ENCODE peak calls at places on chromosomes 11 and 22, in four cellular contexts. T is MM.1S, P is pancreas, F is tibial artery. K is an unnamed sample.

GRCh38 chr11:123301696-123302400 is 106.8 kb upstream of the CLMP start:
- DNase-seq in T (peak; percentile 45), P (peak; percentile 88), F (peak; percentile 31), K (peak; percentile 91)

GRCh38 chr22:21791635-21792625 is 56.3 kb upstream of the YPEL1 start:
- DNase-seq in T (no peak), P (no peak), F (no peak), K (no peak)

GRCh38 chr11:65743928-65744698 is 23.5 kb upstream of the RNASEH2C start:
- DNase-seq in T (peak; percentile 62), P (peak; percentile 71), F (no peak), K (peak; percentile 11)

GRCh38 chr11:46345881-46346484 is 1.3 kb upstream of the DGKZ start:
- DNase-seq in T (no peak), P (no peak), F (no peak), K (no peak)

GRCh38 chr11:19953909-19954308 is 206.4 kb downstream of the DBX1 start:
- DNase-seq in T (no peak), P (no peak), F (no peak), K (peak; percentile 78)

GRCh38 chr22:37896939-37897338 is 9.2 kb upstream of the MICALL1 start:
- DNase-seq in T (no peak), P (no peak), F (no peak), K (no peak)

GRCh38 chr11:10301656-10302293 is 3.1 kb upstream of the ADM start:
- DNase-seq in T (no peak), P (no peak), F (no peak), K (peak; percentile 76)

GRCh38 chr11:92765965-92766371 is 203.5 kb upstream of the MTNR1B start:
- DNase-seq in T (no peak), P (no peak), F (peak; percentile 21), K (no peak)

GRCh38 chr11:121328967-121329653 is 36.5 kb downstream of the SC5D start:
- DNase-seq in T (no peak), P (no peak), F (no peak), K (no peak)

GRCh38 chr11:47860526-47860925 is 12.4 kb upstream of the NUP160 start:
- DNase-seq in T (no peak), P (no peak), F (no peak), K (no peak)

GRCh38 chr11:8243458-8243857 is 20.2 kb downstream of the LMO1 start:
- DNase-seq in T (no peak), P (no peak), F (no peak), K (no peak)

GRCh38 chr22:19803736-19804267 is 43.2 kb downstream of the TBX1 start:
- DNase-seq in T (no peak), P (peak; percentile 39), F (no peak), K (no peak)

GRCh38 chr11:14075118-14075601 is 112.6 kb downstream of the SPON1 start:
- DNase-seq in T (no peak), P (no peak), F (no peak), K (no peak)

GRCh38 chr22:27435839-27436581 is 365.5 kb downstream of the MN1 start:
- DNase-seq in T (no peak), P (peak; percentile 72), F (peak; percentile 40), K (peak; percentile 86)

GRCh38 chr11:130476200-130476921 is 27.9 kb downstream of the ADAMTS15 start:
- DNase-seq in T (no peak), P (no peak), F (no peak), K (peak; percentile 81)

GRCh38 chr22:41445171-41446056 is 1.2 kb downstream of the TOB2 start:
- DNase-seq in T (peak; percentile 47), P (no peak), F (no peak), K (no peak)

GRCh38 chr22:44091021-44091721 is 67.1 kb downstream of the PARVB start:
- DNase-seq in T (no peak), P (no peak), F (no peak), K (peak; percentile 21)

GRCh38 chr11:111976614-111977140 is 39.5 kb downstream of the DIXDC1 start:
- DNase-seq in T (no peak), P (peak; percentile 62), F (peak; percentile 40), K (peak; percentile 49)

GRCh38 chr22:50586416-50586815 is 3.8 kb upstream of the CHKB start:
- DNase-seq in T (no peak), P (peak; percentile 17), F (no peak), K (no peak)

GRCh38 chr22:40434101-40434500 is 63.7 kb downstream of the SGSM3 start:
- DNase-seq in T (no peak), P (no peak), F (no peak), K (no peak)

GRCh38 chr11:73297231-73297590 is 10.9 kb upstream of the ARHGEF17 start:
- DNase-seq in T (no peak), P (no peak), F (no peak), K (no peak)

GRCh38 chr11:18265949-18266348 is at the start of gene SAA1:
- DNase-seq in T (no peak), P (no peak), F (no peak), K (no peak)

GRCh38 chr11:36394926-36395325 is 98.8 kb downstream of the PRR5L start:
- DNase-seq in T (no peak), P (no peak), F (no peak), K (no peak)

GRCh38 chr11:109304159-109304558 is 117.8 kb upstream of the C11orf87 start:
- DNase-seq in T (no peak), P (no peak), F (no peak), K (no peak)

GRCh38 chr11:1826552-1827094 is 8.2 kb upstream of the SYT8 start:
- DNase-seq in T (no peak), P (peak; percentile 71), F (peak; percentile 64), K (peak; percentile 91)

GRCh38 chr11:116691779-116692178 is 81.0 kb downstream of the BUD13 start:
- DNase-seq in T (peak; percentile 46), P (peak; percentile 71), F (no peak), K (peak; percentile 63)

GRCh38 chr22:44809456-44809855 is 57.1 kb downstream of the ARHGAP8 start:
- DNase-seq in T (no peak), P (no peak), F (no peak), K (no peak)

GRCh38 chr11:75867778-75868374 is 52.9 kb downstream of the UVRAG start:
- DNase-seq in T (peak; percentile 63), P (no peak), F (no peak), K (peak; percentile 80)

GRCh38 chr22:39519681-39520053 is 695 bp upstream of the ATF4 start:
- DNase-seq in T (peak; percentile 48), P (peak; percentile 82), F (peak; percentile 61), K (peak; percentile 68)

GRCh38 chr22:49216579-49216978 is 611.1 kb downstream of the BRD1 start:
- DNase-seq in T (no peak), P (peak; percentile 36), F (peak; percentile 2), K (no peak)

GRCh38 chr11:80024119-80024518 is 583.3 kb upstream of the TENM4 start:
- DNase-seq in T (no peak), P (no peak), F (no peak), K (no peak)

GRCh38 chr11:63837719-63838118 is 1.2 kb upstream of the MARK2 start:
- DNase-seq in T (no peak), P (no peak), F (no peak), K (no peak)

GRCh38 chr11:32809313-32809712 is 14.9 kb upstream of the CCDC73 start:
- DNase-seq in T (peak; percentile 74), P (peak; percentile 68), F (peak; percentile 65), K (peak; percentile 87)

GRCh38 chr11:110356769-110357671 is 60.6 kb upstream of the RDX start:
- DNase-seq in T (no peak), P (no peak), F (no peak), K (no peak)

GRCh38 chr22:23608583-23608982 is 23.5 kb downstream of the DRICH1 start:
- DNase-seq in T (no peak), P (no peak), F (no peak), K (peak; percentile 74)

GRCh38 chr11:104968856-104969776 is 742 bp upstream of the CASP4 start:
- DNase-seq in T (no peak), P (peak; percentile 60), F (peak; percentile 33), K (peak; percentile 67)

GRCh38 chr11:98711011-98711410 is 309.7 kb upstream of the CNTN5 start:
- DNase-seq in T (no peak), P (no peak), F (no peak), K (no peak)

GRCh38 chr22:31627223-31627731 is 34.7 kb downstream of the PISD start:
- DNase-seq in T (no peak), P (no peak), F (no peak), K (no peak)

GRCh38 chr22:31623634-31624312 is 38.2 kb downstream of the PISD start:
- DNase-seq in T (no peak), P (no peak), F (no peak), K (no peak)

GRCh38 chr22:31626427-31627150 is 35.4 kb downstream of the PISD start:
- DNase-seq in T (no peak), P (no peak), F (no peak), K (no peak)

GRCh38 chr22:31625257-31625640 is 36.8 kb downstream of the PISD start:
- DNase-seq in T (no peak), P (no peak), F (no peak), K (no peak)

GRCh38 chr22:31625661-31626426 is 36.2 kb downstream of the PISD start:
- DNase-seq in T (no peak), P (no peak), F (no peak), K (peak; percentile 45)
- H3K27ac ChIP-seq in T (no peak overlapping the region), P (no peak overlapping the region), F (peak overlapping the region; percentile 15), K (no peak overlapping the region)

GRCh38 chr22:46799626-46800025 is 37.2 kb downstream of the TBC1D22A start:
- DNase-seq in T (no peak), P (no peak), F (no peak), K (no peak)
- H3K36me3 ChIP-seq in T (no peaks in the 10 kb centered on the region), P (no peaks in the 10 kb centered on the region), F (peaks cover 69% of the 10 kb centered on the region), K (peaks cover 3% of the 10 kb centered on the region)

DNA sequence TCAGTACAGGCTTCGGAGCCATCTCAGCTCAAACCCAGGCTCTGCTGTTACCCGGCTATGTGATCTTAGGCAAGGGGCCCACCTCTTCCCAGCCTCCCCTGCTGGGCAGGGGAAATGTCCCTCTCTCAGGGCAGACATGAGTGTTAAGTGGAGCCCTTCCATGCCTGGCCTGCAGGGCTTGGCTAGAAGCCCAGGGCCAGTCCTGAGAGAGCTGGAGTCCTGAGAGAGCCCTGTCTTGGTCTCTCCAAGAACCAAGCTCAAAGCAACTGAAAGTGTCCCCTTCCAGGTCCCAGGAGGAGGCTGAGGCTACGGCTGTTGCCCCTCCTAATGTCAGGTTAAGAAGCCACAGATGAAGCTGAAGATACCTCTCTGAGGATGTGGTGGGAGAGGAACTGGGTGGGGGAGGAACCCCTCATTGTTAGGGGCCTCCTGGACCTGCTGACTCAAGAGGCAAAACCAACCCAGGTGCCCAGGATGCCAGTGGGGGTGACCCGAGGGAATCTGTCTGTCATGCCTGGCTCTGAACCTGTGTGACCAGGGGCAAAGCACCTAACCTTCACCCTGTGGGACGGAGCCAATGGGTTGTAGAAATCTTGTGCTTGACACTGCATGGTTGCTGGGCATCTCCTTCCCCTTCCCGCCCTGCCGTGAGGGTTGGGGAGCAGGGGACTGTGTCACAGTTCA is 4.2 kb downstream of the ZP1 start:
- DNase-seq in T (no peak), P (no peak), F (no peak), K (peak; percentile 74)
- TF ChIP-seq CTCF in T (no peak), P (no peak), F (no peak), K (peak; percentile 37)

DNA sequence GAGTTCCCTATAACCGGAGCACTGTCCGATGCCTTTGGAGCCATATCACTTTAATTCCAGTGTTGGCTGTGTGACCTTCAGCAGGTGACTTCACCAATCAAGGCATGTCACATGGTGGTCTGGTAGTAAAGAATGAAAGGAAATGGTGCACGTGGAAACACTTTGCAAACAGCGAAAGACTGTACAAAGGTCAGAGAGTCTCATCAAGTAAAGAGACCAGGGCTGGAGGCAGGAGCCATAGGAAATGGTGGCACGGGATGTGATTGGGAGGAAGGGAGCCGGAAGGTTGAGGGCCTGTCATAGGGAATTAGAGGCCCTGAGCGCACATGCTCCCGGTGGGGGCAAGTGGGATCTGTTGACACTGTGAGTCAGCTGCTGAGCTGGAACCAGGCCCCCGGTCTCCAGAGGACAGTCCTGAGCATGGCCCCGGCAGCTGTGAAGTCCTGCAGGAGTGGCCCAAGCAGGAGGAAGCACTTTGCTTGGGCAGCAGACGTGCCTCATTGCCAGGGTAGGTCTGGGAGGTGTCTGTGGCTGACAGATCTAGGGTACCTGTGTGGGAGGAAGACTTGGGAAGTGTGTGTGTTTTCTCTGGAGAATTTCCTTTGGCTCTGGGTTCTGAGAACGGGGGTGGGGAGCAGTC is 2.0 kb downstream of the DAGLA start:
- DNase-seq in T (no peak), P (peak; percentile 78), F (peak; percentile 41), K (no peak)
- H3K27ac ChIP-seq in T (no peak overlapping the region), P (peak overlapping the region; percentile 55), F (no peak overlapping the region), K (no peak overlapping the region)